ENCODE peak calls at places on chromosomes 11 and 22, in five cellular contexts. I, T, Y, Z and W are unnamed samples.

GRCh38 chr22:43529461-43529860 is 117.6 kb downstream of the MPPED1 start:
- DNase-seq in I (no peak), Y (no peak), T (peak), Z (no peak), W (no peak)

GRCh38 chr11:131883332-131883731 is 512.9 kb downstream of the NTM start:
- DNase-seq in Z (no peak), I (no peak), Y (no peak), T (no peak), W (no peak)

GRCh38 chr11:20443596-20443995 is 56.1 kb downstream of the PRMT3 start:
- DNase-seq in Y (no peak), Z (no peak), I (peak), T (no peak), W (peak)

GRCh38 chr22:19001204-19001603 is 65.1 kb upstream of the PRODH start:
- DNase-seq in Y (no peak), I (no peak), Z (no peak), T (no peak), W (no peak)

GRCh38 chr11:70326365-70326803 is 55.9 kb downstream of the PPFIA1 start:
- DNase-seq in Y (peak), Z (no peak), T (no peak), I (peak), W (peak)

GRCh38 chr11:19316434-19316833 is 75.7 kb upstream of the E2F8 start:
- DNase-seq in T (peak), Z (peak), I (peak), Y (peak), W (no peak)

GRCh38 chr22:47398921-47399790 is 636.7 kb downstream of the TBC1D22A start:
- DNase-seq in T (peak), I (no peak), Y (no peak), Z (no peak), W (no peak)

GRCh38 chr11:20021212-20021611 is 139.1 kb downstream of the DBX1 start:
- DNase-seq in I (no peak), T (no peak), Y (no peak), Z (no peak), W (no peak)

GRCh38 chr11:73280606-73281005 is 8.5 kb downstream of the P2RY6 start:
- DNase-seq in T (no peak), Y (no peak), I (no peak), Z (peak), W (no peak)

GRCh38 chr11:133041165-133041564 is 491.1 kb downstream of the OPCML start:
- DNase-seq in Y (no peak), Z (no peak), T (no peak), I (no peak), W (no peak)

GRCh38 chr22:37558815-37559214 is 1.5 kb upstream of the CDC42EP1 start:
- DNase-seq in Z (no peak), Y (no peak), I (no peak), T (no peak), W (no peak)

GRCh38 chr22:29149841-29150555 is 55.7 kb upstream of the EMID1 start:
- DNase-seq in T (peak), Z (no peak), I (no peak), Y (peak), W (no peak)

GRCh38 chr22:23263651-23264555 is 83.6 kb downstream of the BCR start:
- DNase-seq in Y (no peak), I (peak), Z (no peak), T (peak), W (no peak)

GRCh38 chr22:38751422-38752346 is 4.1 kb downstream of the SUN2 start:
- DNase-seq in Y (no peak), T (peak), I (no peak), Z (no peak), W (no peak)

GRCh38 chr11:114847599-114847998 is 169.3 kb downstream of the NXPE2 start:
- DNase-seq in Z (no peak), I (no peak), Y (no peak), T (no peak), W (no peak)

GRCh38 chr11:6402561-6402981 is 12.3 kb downstream of the SMPD1 start:
- DNase-seq in Z (no peak), T (no peak), Y (no peak), I (no peak), W (no peak)

GRCh38 chr22:44026630-44027511 is 2.8 kb downstream of the PARVB start:
- DNase-seq in Z (no peak), I (peak), Y (peak), T (peak), W (peak)

GRCh38 chr11:96205460-96205809 is 137.6 kb downstream of the MAML2 start:
- DNase-seq in T (no peak), I (no peak), Z (no peak), Y (no peak), W (no peak)

GRCh38 chr11:10526974-10527918 is 13.7 kb downstream of the RNF141 start:
- DNase-seq in Y (no peak), I (peak), Z (no peak), T (no peak), W (peak)

GRCh38 chr11:44766112-44766971 is 39.6 kb downstream of the TSPAN18 start:
- DNase-seq in T (no peak), Y (peak), Z (peak), I (peak), W (peak)

GRCh38 chr11:64971421-64972233 is at the start of gene MAJIN:
- DNase-seq in Y (peak), Z (peak), T (peak), I (peak), W (peak)

GRCh38 chr22:27043246-27043645 is 385.9 kb downstream of the MIAT start:
- DNase-seq in I (no peak), T (no peak), Z (no peak), Y (no peak), W (no peak)

GRCh38 chr11:2706321-2706720 is 6.5 kb upstream of the KCNQ1OT1 start:
- DNase-seq in Y (no peak), I (no peak), Z (no peak), T (peak), W (no peak)

GRCh38 chr22:25896592-25896991 is 154.6 kb downstream of the MYO18B start:
- DNase-seq in Z (no peak), T (no peak), Y (no peak), I (no peak), W (no peak)

GRCh38 chr22:25900390-25900789 is 158.4 kb downstream of the MYO18B start:
- DNase-seq in I (no peak), Y (no peak), T (no peak), Z (no peak), W (no peak)

GRCh38 chr22:25899566-25899965 is 157.6 kb downstream of the MYO18B start:
- DNase-seq in Y (no peak), T (no peak), Z (no peak), I (no peak), W (no peak)

GRCh38 chr22:25900880-25901279 is 158.9 kb downstream of the MYO18B start:
- DNase-seq in Y (peak), Z (no peak), I (no peak), T (no peak), W (no peak)

GRCh38 chr22:25898707-25899365 is 156.8 kb downstream of the MYO18B start:
- DNase-seq in T (no peak), Z (no peak), I (peak), Y (no peak), W (no peak)
- TF ChIP-seq CTCF in T (no peak), Z (no peak), I (no peak), Y (no peak), W (no peak)

GRCh38 chr22:22062306-22062793 is 79.8 kb upstream of the TOP3B start:
- DNase-seq in Y (no peak), Z (no peak), T (no peak), I (no peak), W (no peak)

GRCh38 chr22:22060200-22061084 is 77.9 kb upstream of the TOP3B start:
- DNase-seq in T (no peak), Z (peak), Y (peak), I (peak), W (peak)

GRCh38 chr22:22058649-22059475 is 76.3 kb upstream of the TOP3B start:
- DNase-seq in I (no peak), T (no peak), Z (no peak), Y (no peak), W (no peak)

GRCh38 chr22:22059476-22060002 is 77.0 kb upstream of the TOP3B start:
- DNase-seq in Z (no peak), Y (no peak), T (no peak), I (no peak), W (no peak)

GRCh38 chr22:22061085-22062077 is 78.8 kb upstream of the TOP3B start:
- DNase-seq in T (no peak), Z (peak), I (peak), Y (peak), W (peak)
- H3K4me3 ChIP-seq in T (no peak), Z (no peak), I (no peak), Y (no peak), W (no peak)

GRCh38 chr11:79950172-79950571 is 509.3 kb upstream of the TENM4 start:
- DNase-seq in Z (no peak), T (no peak), I (no peak), Y (no peak), W (no peak)
- TF ChIP-seq CTCF in Z (no peak), T (no peak), I (no peak), Y (no peak), W (no peak)

DNA sequence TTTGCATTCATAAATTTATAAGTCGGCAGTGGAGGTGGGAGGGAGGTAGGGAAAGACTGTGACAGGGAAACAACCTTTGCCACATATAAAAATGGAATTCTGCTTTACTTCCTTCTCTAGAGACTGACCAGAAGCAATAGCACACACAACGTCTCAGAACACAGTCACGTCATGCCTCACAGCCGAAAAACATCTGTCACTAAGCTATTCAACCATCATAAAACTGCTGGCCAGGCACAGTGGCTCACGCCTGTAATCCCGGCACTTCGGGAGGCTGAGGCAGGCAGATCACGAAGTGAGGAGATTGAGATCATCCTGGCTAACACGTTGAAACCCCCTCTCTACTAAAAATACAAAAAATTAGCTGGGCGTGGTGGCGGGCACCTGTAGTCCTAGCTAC is 101.0 kb upstream of the CHRM4 start:
- DNase-seq in I (peak), Z (no peak), T (no peak), Y (no peak), W (peak)
- H3K4me3 ChIP-seq in I (no peak), Z (no peak), T (no peak), Y (no peak), W (no peak)

DNA sequence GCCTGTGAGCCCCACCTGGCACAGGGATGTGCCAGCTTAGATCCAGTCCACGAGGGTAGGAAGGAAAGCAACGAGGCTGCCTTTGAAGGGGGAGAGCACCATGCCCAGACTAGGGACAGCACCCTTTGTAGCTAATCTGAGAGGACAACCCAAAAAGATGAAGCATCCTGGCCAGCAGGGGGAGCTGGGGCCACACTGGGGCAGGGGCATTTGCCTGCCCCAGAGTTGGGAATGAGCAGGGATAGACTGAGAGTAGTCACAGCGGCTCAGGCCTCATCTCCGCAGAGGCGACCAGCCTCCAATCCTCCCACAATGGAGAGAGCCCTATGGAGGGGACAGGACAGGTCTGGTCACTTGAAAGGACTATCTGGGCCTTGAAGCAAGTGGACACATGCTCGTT is 16.4 kb downstream of the LMO1 start:
- DNase-seq in Y (no peak), T (peak), I (peak), Z (no peak), W (no peak)
- TF ChIP-seq CTCF in Y (no peak), T (peak), I (peak), Z (no peak), W (peak)

DNA sequence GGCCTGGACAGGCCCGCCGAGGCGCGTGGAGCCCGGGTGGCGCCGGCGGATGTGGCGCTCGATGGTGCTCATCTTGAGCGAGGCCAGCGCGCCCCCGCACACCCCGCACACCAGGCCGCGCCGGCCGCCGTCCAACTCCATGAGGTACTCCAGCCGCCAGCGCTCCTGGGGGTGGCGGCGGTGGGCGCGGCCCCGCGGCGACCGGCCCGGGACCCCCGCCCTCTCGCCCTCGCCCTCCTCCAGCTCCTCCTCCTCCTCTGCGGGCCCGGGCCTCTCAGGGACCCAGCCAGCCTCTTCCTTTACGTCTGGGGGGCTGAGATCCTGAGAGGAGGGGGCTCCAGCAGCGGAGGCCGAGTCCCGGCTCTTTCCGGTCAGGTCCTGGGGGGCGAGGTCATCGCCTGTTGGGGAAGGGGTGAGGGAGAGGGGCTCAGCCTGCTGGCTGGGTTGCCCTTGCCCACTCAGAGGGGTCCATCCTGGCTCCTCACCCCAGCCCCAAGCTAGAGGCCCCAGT is 4.3 kb downstream of the ZFTA start:
- DNase-seq in I (no peak), Z (peak), T (peak), Y (no peak), W (no peak)
- H3K4me3 ChIP-seq in I (no peak), Z (peak), T (no peak), Y (peak), W (no peak)

GRCh38 chr11:107915229-107915628 is 13.0 kb upstream of the RAB39A start:
- DNase-seq in Y (no peak), I (no peak), Z (no peak), T (no peak), W (no peak)

GRCh38 chr11:107921997-107922396 is 6.3 kb upstream of the RAB39A start:
- DNase-seq in Y (no peak), T (no peak), Z (no peak), I (no peak), W (no peak)

GRCh38 chr11:107916671-107917241 is 11.5 kb upstream of the RAB39A start:
- DNase-seq in Y (no peak), I (peak), Z (no peak), T (no peak), W (peak)
- TF ChIP-seq CTCF in Y (no peak), I (peak), Z (no peak), T (peak), W (peak)